ENCODE peak calls at places on chromosomes 11 and 22, in five cellular contexts. D, F, A, C and Z are unnamed samples.

GRCh38 chr11:61111786-61112517 is 9.7 kb downstream of the CD5 start:
- DNase-seq in D (no peak), F (no peak), A (no peak), C (no peak), Z (no peak)

GRCh38 chr11:134522782-134523570 is 110.9 kb upstream of the B3GAT1 start:
- DNase-seq in D (no peak), F (no peak), A (no peak), C (no peak), Z (no peak)

GRCh38 chr11:68347841-68348240 is 35.5 kb downstream of the LRP5 start:
- DNase-seq in D (no peak), F (no peak), A (no peak), C (no peak), Z (no peak)

GRCh38 chr22:40567626-40568328 is 68.7 kb downstream of the MRTFA start:
- DNase-seq in D (no peak), F (no peak), A (no peak), C (peak; percentile 36), Z (no peak)

GRCh38 chr11:43359432-43359818 is 705 bp downstream of the TTC17 start:
- DNase-seq in D (peak; percentile 28), F (no peak), A (no peak), C (no peak), Z (no peak)

GRCh38 chr11:31487848-31488247 is 21.6 kb downstream of the IMMP1L start:
- DNase-seq in D (peak; percentile 73), F (no peak), A (no peak), C (peak; percentile 57), Z (no peak)

GRCh38 chr11:76654980-76655379 is 15.6 kb downstream of the LRRC32 start:
- DNase-seq in D (no peak), F (no peak), A (peak; percentile 46), C (no peak), Z (no peak)

GRCh38 chr22:42169055-42169469 is 38.5 kb upstream of the CYP2D6 start:
- DNase-seq in D (peak; percentile 70), F (peak; percentile 67), A (no peak), C (peak; percentile 78), Z (peak; percentile 66)

GRCh38 chr11:6354651-6355485 is 34.6 kb upstream of the CAVIN3 start:
- DNase-seq in D (no peak), F (no peak), A (no peak), C (no peak), Z (peak; percentile 44)

GRCh38 chr22:43994006-43994405 is 30.1 kb upstream of the PARVB start:
- DNase-seq in D (no peak), F (no peak), A (no peak), C (no peak), Z (no peak)

GRCh38 chr11:61817471-61818202 is 834 bp upstream of the FADS1 start:
- DNase-seq in D (no peak), F (no peak), A (no peak), C (no peak), Z (no peak)

GRCh38 chr11:73218106-73218829 is at the start of gene P2RY2:
- DNase-seq in D (no peak), F (no peak), A (peak; percentile 80), C (peak; percentile 96), Z (peak; percentile 89)

GRCh38 chr11:64387916-64388315 is 29.0 kb downstream of the RPS6KA4 start:
- DNase-seq in D (no peak), F (no peak), A (no peak), C (no peak), Z (no peak)

GRCh38 chr11:18064035-18064434 is 18.0 kb upstream of the TPH1 start:
- DNase-seq in D (no peak), F (no peak), A (no peak), C (no peak), Z (peak; percentile 57)

GRCh38 chr22:36036167-36036624 is 7.6 kb upstream of the RBFOX2 start:
- DNase-seq in D (no peak), F (no peak), A (no peak), C (no peak), Z (no peak)

GRCh38 chr11:693887-694562 is 997 bp downstream of the DEAF1 start:
- DNase-seq in D (no peak), F (peak; percentile 55), A (peak; percentile 80), C (no peak), Z (peak; percentile 53)

GRCh38 chr22:41768420-41768819 is 32.1 kb upstream of the CCDC134 start:
- DNase-seq in D (peak; percentile 34), F (no peak), A (no peak), C (peak; percentile 60), Z (no peak)

GRCh38 chr11:27291954-27292641 is 70.9 kb downstream of the CCDC34 start:
- DNase-seq in D (no peak), F (no peak), A (no peak), C (no peak), Z (peak; percentile 46)

GRCh38 chr11:62242021-62242420 is at the start of gene SCGB1D2:
- DNase-seq in D (no peak), F (no peak), A (peak; percentile 70), C (no peak), Z (peak; percentile 53)

GRCh38 chr11:28146123-28146751 is 38.0 kb downstream of the METTL15 start:
- DNase-seq in D (peak; percentile 92), F (no peak), A (no peak), C (peak; percentile 49), Z (no peak)

GRCh38 chr11:34866375-34866774 is 49.8 kb downstream of the APIP start:
- DNase-seq in D (peak; percentile 22), F (no peak), A (no peak), C (peak; percentile 30), Z (no peak)

GRCh38 chr11:99671808-99672409 is 651.2 kb downstream of the CNTN5 start:
- DNase-seq in D (no peak), F (no peak), A (no peak), C (no peak), Z (no peak)

GRCh38 chr22:33537059-33537458 is 383.2 kb downstream of the LARGE1 start:
- DNase-seq in D (no peak), F (no peak), A (no peak), C (no peak), Z (no peak)

DNA sequence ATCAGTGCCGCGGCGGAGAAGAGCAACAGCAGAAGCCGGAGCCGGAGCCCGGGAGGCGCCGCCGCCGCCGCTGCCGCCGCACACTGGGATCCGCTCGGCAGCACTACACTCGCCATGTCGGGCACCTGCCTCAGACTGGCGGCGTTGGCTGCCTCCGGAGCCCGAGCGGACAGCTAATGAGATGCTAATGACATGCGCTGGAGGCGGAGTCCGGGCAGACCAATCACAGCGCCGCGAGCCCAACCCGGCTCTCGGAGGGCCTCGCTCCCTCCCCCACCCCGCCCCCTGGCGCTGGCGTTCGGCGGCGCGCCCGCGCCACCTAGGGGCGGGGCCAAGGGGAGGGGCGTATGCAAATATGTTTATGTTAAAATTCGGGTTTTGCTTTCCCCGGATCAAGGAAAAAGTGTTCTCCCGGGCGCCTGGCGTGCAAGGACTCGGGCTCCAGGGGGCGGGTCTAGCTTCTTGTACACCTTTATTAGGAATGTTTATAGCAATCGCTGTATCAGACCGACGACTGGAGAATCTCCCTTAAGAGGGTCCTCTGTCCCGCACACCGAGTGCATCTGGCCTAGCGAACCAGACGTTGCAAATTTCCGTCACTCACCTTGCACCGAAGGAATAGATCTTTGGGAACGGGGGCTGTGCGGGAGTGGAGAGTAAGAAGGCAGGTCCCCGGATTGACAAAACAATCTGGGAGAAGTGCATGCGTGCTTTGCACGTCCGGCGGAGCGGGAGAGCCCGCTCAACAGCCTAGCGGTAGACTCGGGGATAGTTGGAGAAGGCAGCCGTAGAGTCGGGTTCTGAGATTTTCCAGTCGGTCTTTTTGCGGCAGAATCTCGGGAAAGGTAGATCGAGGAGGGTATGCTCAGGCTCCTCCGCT is at the start of gene CADM1:
- DNase-seq in D (peak; percentile 95), F (peak; percentile 95), A (peak; percentile 95), C (no peak), Z (peak; percentile 98)
- TF ChIP-seq POLR2A in D (peak; percentile 97), F (peak; percentile 92), A (no peak), C (no peak), Z (peak; percentile 87)

GRCh38 chr11:9927670-9928069 is 263.8 kb downstream of the SWAP70 start:
- DNase-seq in D (no peak), F (no peak), A (no peak), C (no peak), Z (no peak)

GRCh38 chr11:9923280-9923679 is 259.4 kb downstream of the SWAP70 start:
- DNase-seq in D (no peak), F (no peak), A (no peak), C (no peak), Z (no peak)

DNA sequence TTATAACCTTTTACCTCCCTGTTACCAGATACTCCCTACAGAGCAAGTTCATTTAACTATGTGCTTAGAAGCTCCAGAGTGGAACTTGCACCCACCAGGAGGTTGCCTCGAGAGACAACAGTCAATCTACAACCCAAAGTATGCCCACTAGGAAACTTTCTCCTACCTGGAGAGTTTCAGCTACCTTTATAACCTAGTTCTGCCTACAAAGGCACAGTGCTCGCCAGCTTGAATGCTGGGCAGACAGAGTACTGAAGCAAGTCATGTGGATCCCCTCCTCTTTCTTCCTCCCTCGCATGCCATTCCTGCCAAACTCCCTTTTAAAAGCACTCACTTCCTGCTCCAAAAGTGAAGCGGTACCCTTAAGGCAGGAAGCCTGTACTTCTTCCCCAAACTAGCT is 258.9 kb downstream of the SWAP70 start:
- DNase-seq in D (no peak), F (no peak), A (no peak), C (no peak), Z (no peak)
- H3K4me3 ChIP-seq in D (no peak overlapping the region), F (no peak overlapping the region), A (no peak overlapping the region), C (no peak overlapping the region), Z (no peak overlapping the region)

GRCh38 chr22:17921871-17922821 is 102.2 kb downstream of the MICAL3 start:
- DNase-seq in D (no peak), F (peak; percentile 11), A (no peak), C (no peak), Z (no peak)
- TF ChIP-seq POLR2A in D (no peak), F (no peak), A (no peak), C (no peak), Z (no peak)

DNA sequence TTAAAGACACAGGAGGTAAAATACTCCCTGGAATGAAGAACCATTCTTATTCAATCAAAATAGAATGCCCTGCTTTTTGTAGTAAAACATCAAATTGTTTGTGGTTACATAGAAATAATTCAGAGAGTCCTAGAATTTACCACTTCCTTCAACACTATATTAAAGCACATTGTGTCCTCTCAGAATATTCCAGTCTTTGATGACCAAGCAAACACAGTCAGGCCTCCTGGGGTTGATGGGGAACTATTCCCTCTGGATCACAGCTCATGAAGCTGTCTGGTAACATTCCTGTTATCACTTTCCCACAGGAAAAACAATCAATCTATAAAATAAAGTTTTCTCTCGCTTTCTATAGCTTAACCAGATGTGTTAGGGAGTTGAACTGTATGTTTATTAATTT is 389.3 kb downstream of the KCNA4 start:
- DNase-seq in D (no peak), F (no peak), A (no peak), C (no peak), Z (no peak)
- H3K4me3 ChIP-seq in D (no peak overlapping the region), F (no peak overlapping the region), A (no peak overlapping the region), C (no peak overlapping the region), Z (no peak overlapping the region)

DNA sequence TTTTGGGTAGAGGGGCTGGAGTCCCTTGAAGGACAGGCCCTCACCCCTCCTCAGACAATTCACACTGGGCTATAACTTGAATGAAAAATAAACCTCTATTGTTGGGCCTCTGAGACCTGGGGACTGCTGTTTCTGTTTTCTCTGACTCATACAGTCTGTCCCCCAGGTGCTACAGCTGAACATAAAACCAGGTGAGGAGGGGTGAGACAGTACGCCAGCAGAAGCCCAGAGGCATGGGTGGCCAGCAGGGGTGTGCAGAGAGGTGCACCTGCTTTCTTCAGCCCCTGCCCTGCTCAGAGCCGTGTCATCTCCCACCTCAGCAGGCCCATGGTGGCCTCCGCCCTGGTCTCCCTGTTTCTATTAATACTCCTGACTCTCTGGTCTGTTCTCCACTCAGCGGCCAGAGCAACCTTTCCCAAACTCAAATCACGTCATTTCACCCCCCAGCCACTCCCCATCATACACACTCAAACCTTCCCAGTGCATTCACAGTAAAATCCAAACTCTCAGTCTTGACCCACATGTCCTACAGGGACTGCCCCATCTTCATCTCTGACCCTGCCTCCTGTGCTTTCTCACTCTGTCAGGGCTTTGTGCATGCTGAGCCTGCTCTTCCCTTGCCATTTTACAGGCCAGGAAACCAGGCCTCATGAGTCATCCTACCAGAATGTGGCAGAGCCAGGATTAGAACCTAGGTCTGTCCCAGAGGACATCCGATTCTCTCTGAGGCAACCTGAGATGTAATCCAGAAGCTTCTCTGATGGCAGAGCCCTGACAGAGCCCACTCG is 5.4 kb upstream of the IL2RB start:
- DNase-seq in D (no peak), F (no peak), A (no peak), C (peak; percentile 32), Z (no peak)
- TF ChIP-seq POLR2A in D (no peak), F (no peak), A (no peak), C (no peak), Z (no peak)